ENCODE peak calls at places on chromosomes 11 and 22, in seven cellular contexts. Q is sigmoid colon, V is tibial nerve, G is esophagus squamous epithelium, H is stomach, M is Peyer's patch, I is right lobe of liver. D is an unnamed sample.
A peak's percentile ranks its signal among the peaks of the same experiment; 100 is the strongest.

GRCh38 chr11:115564851-115565250 is 60.6 kb upstream of the CADM1 start:
- DNase-seq in I (no peak), M (no peak), H (no peak), Q (no peak), V (no peak), G (no peak), D (no peak)

GRCh38 chr11:124113890-124114289 is 1.4 kb upstream of the VWA5A start:
- DNase-seq in V (no peak), G (no peak), Q (no peak), I (no peak), M (peak; percentile 74), H (no peak), D (peak; percentile 54)

GRCh38 chr11:119933164-119933563 is 204.2 kb upstream of the NECTIN1 start:
- DNase-seq in M (no peak), H (no peak), V (no peak), I (no peak), G (no peak), Q (peak; percentile 32), D (no peak)

GRCh38 chr22:41987276-41987675 is 11.3 kb upstream of the WBP2NL start:
- DNase-seq in V (no peak), I (peak; percentile 17), H (no peak), Q (no peak), G (no peak), M (peak; percentile 26), D (no peak)

GRCh38 chr11:126669416-126669815 is 313.9 kb downstream of the ST3GAL4 start:
- DNase-seq in M (no peak), I (no peak), G (no peak), H (no peak), V (no peak), Q (no peak), D (no peak)

GRCh38 chr11:123461164-123461563 is 31.1 kb downstream of the GRAMD1B start:
- DNase-seq in V (peak; percentile 17), H (no peak), M (no peak), G (no peak), I (no peak), Q (peak; percentile 70), D (no peak)

GRCh38 chr11:129937592-129938238 is 42.3 kb upstream of the NFRKB start:
- DNase-seq in V (no peak), G (no peak), M (no peak), H (no peak), I (no peak), Q (no peak), D (no peak)

GRCh38 chr11:120249279-120250022 is 9.5 kb downstream of the POU2F3 start:
- DNase-seq in I (no peak), Q (no peak), M (no peak), G (no peak), H (no peak), V (no peak), D (no peak)

GRCh38 chr11:45176996-45177395 is 30.6 kb downstream of the PRDM11 start:
- DNase-seq in V (no peak), H (peak; percentile 40), Q (peak; percentile 71), I (no peak), G (no peak), M (no peak), D (no peak)

GRCh38 chr11:123430736-123431356 is 777 bp downstream of the GRAMD1B start:
- DNase-seq in G (no peak), H (peak; percentile 52), V (peak; percentile 41), I (peak; percentile 83), Q (peak; percentile 78), M (peak; percentile 88), D (no peak)

GRCh38 chr22:35480143-35480542 is 60.5 kb upstream of the RASD2 start:
- DNase-seq in Q (peak; percentile 96), G (no peak), H (peak; percentile 56), V (no peak), M (no peak), I (peak; percentile 31), D (no peak)

GRCh38 chr22:37896181-37896592 is 9.9 kb upstream of the MICALL1 start:
- DNase-seq in Q (no peak), I (no peak), M (peak; percentile 82), V (no peak), G (no peak), H (peak; percentile 42), D (no peak)

GRCh38 chr22:37210041-37210803 is 2.1 kb downstream of the SSTR3 start:
- DNase-seq in H (no peak), I (peak; percentile 47), M (peak; percentile 35), V (no peak), G (no peak), Q (peak; percentile 55), D (no peak)

GRCh38 chr11:106523921-106524320 is 446.5 kb downstream of the AASDHPPT start:
- DNase-seq in I (no peak), V (no peak), M (no peak), H (no peak), Q (no peak), G (no peak), D (no peak)

GRCh38 chr22:37636186-37636948 is 3.1 kb upstream of the SH3BP1 start:
- DNase-seq in M (peak; percentile 82), I (no peak), G (no peak), H (peak; percentile 31), V (no peak), Q (no peak), D (peak; percentile 15)

GRCh38 chr11:104064016-104064630 is 27.7 kb downstream of the DDI1 start:
- DNase-seq in H (no peak), V (no peak), G (no peak), Q (no peak), I (no peak), M (no peak), D (no peak)

GRCh38 chr11:106697058-106697457 is 321.2 kb downstream of the GUCY1A2 start:
- DNase-seq in V (no peak), Q (no peak), H (no peak), G (no peak), I (no peak), M (no peak), D (no peak)

GRCh38 chr11:21177379-21177778 is 508.0 kb downstream of the NELL1 start:
- DNase-seq in G (no peak), Q (no peak), I (no peak), V (no peak), M (no peak), H (no peak), D (no peak)

GRCh38 chr11:58286249-58286648 is 18.2 kb upstream of the OR10W1 start:
- DNase-seq in G (no peak), M (peak; percentile 65), H (no peak), I (no peak), Q (no peak), V (no peak), D (peak; percentile 26)

GRCh38 chr22:50705219-50705691 is 32.6 kb downstream of the SHANK3 start:
- DNase-seq in I (peak; percentile 69), G (no peak), V (peak; percentile 20), H (peak; percentile 33), Q (peak; percentile 74), M (no peak), D (no peak)

GRCh38 chr11:34267440-34267839 is 90.4 kb downstream of the ABTB2 start:
- DNase-seq in H (no peak), I (no peak), V (no peak), G (no peak), M (no peak), Q (no peak), D (no peak)

GRCh38 chr11:126175261-126175885 is 36.1 kb downstream of the RPUSD4 start:
- DNase-seq in M (no peak), Q (no peak), I (peak; percentile 40), V (peak; percentile 65), H (no peak), G (no peak), D (no peak)

GRCh38 chr11:74681686-74682651 is 49.3 kb downstream of the CHRDL2 start:
- DNase-seq in H (peak; percentile 81), Q (peak; percentile 88), M (peak; percentile 30), G (no peak), I (peak; percentile 81), V (no peak), D (no peak)

GRCh38 chr11:32610926-32611325 is 27.3 kb downstream of the EIF3M start:
- DNase-seq in Q (no peak), G (no peak), I (no peak), H (no peak), V (no peak), M (no peak), D (no peak)

GRCh38 chr11:825366-826231 is 2.1 kb upstream of the CRACR2B start:
- DNase-seq in Q (no peak), I (no peak), H (peak; percentile 87), G (no peak), M (no peak), V (no peak), D (no peak)
- TF ChIP-seq POLR2A in Q (no peak), I (no peak), H (no peak), G (no peak), M (no peak), V (no peak), D (no peak)

GRCh38 chr11:78210000-78210608 is 21.4 kb downstream of the USP35 start:
- DNase-seq in I (no peak), V (no peak), M (peak; percentile 44), H (no peak), Q (peak; percentile 57), G (no peak), D (no peak)
- TF ChIP-seq POLR2A in I (no peak), V (no peak), M (no peak), H (no peak), Q (no peak), G (no peak), D (no peak)

GRCh38 chr22:21652010-21652546 is 10.0 kb downstream of the SDF2L1 start:
- DNase-seq in I (peak; percentile 88), G (peak; percentile 25), H (peak; percentile 91), V (peak; percentile 87), Q (peak; percentile 94), M (peak; percentile 93), D (peak; percentile 86)
- TF ChIP-seq POLR2A in I (no peak), G (no peak), H (no peak), V (no peak), Q (no peak), M (peak; percentile 14), D (no peak)

GRCh38 chr11:13942908-13943505 is 19.5 kb upstream of the SPON1 start:
- DNase-seq in H (no peak), G (no peak), M (no peak), V (no peak), I (no peak), Q (no peak), D (no peak)
- TF ChIP-seq POLR2A in H (no peak), G (no peak), M (no peak), V (no peak), I (no peak), Q (no peak), D (no peak)

GRCh38 chr11:117199061-117199915 is at the start of gene TAGLN:
- DNase-seq in M (peak; percentile 70), G (no peak), V (peak; percentile 66), H (peak; percentile 47), Q (peak; percentile 97), I (peak; percentile 64), D (no peak)
- TF ChIP-seq POLR2A in M (no peak), G (no peak), V (peak; percentile 30), H (peak; percentile 51), Q (peak; percentile 97), I (peak; percentile 41), D (no peak)

GRCh38 chr11:9893474-9893873 is 229.6 kb downstream of the SWAP70 start:
- DNase-seq in H (no peak), G (no peak), Q (no peak), M (no peak), V (no peak), I (no peak), D (no peak)

GRCh38 chr11:9901931-9902330 is 238.1 kb downstream of the SWAP70 start:
- DNase-seq in I (no peak), G (no peak), M (no peak), Q (no peak), H (no peak), V (no peak), D (no peak)

GRCh38 chr11:9895016-9895415 is 231.1 kb downstream of the SWAP70 start:
- DNase-seq in Q (no peak), V (no peak), I (no peak), H (no peak), G (no peak), M (no peak), D (no peak)

GRCh38 chr11:9896902-9897301 is 233.0 kb downstream of the SWAP70 start:
- DNase-seq in M (no peak), H (no peak), Q (no peak), V (no peak), G (no peak), I (no peak), D (no peak)
- TF ChIP-seq POLR2A in M (no peak), H (no peak), Q (no peak), V (no peak), G (no peak), I (no peak), D (no peak)